ENCODE peak calls at places on chromosomes 11 and 22, in five cellular contexts. F is hepatocyte; T is CD4-positive, alpha-beta memory T cell; X is CD4-positive, alpha-beta T cell; U is sciatic nerve. E is an unnamed sample.

GRCh38 chr11:107583629-107584195 is 7.2 kb upstream of the ELMOD1 start:
- DNase-seq in F (no peak), T (no peak), X (no peak), U (no peak), E (no peak)

GRCh38 chr11:117950999-117951961 is 22.1 kb upstream of the TMPRSS13 start:
- DNase-seq in F (no peak), T (peak; percentile 56), X (peak; percentile 54), U (no peak), E (no peak)

GRCh38 chr11:121950160-121950559 is 165.9 kb downstream of the BLID start:
- DNase-seq in F (no peak), T (no peak), X (no peak), U (no peak), E (no peak)

GRCh38 chr22:20563464-20563906 is 56.1 kb downstream of the MED15 start:
- DNase-seq in F (no peak), T (no peak), X (no peak), U (no peak), E (no peak)

GRCh38 chr11:86941077-86941870 is 13.9 kb downstream of the FZD4 start:
- DNase-seq in F (no peak), T (no peak), X (no peak), U (no peak), E (no peak)

GRCh38 chr11:13258855-13259254 is 18.7 kb upstream of the BMAL1 start:
- DNase-seq in F (no peak), T (no peak), X (no peak), U (no peak), E (no peak)

GRCh38 chr11:66639066-66639813 is 737 bp downstream of the RBM4 start:
- DNase-seq in F (peak; percentile 60), T (peak; percentile 55), X (no peak), U (no peak), E (peak; percentile 22)

GRCh38 chr22:17172172-17172833 is 13.2 kb upstream of the HDHD5 start:
- DNase-seq in F (peak; percentile 26), T (no peak), X (no peak), U (peak; percentile 68), E (no peak)

GRCh38 chr11:117946842-117947526 is 17.8 kb upstream of the TMPRSS13 start:
- DNase-seq in F (peak; percentile 94), T (peak; percentile 77), X (peak; percentile 79), U (peak; percentile 94), E (peak; percentile 86)

GRCh38 chr11:3123761-3124733 is 41.1 kb downstream of the OSBPL5 start:
- DNase-seq in F (peak; percentile 42), T (no peak), X (no peak), U (peak; percentile 87), E (peak; percentile 97)

GRCh38 chr11:102940714-102941588 is 14.6 kb downstream of the MMP13 start:
- DNase-seq in F (peak; percentile 84), T (peak; percentile 29), X (no peak), U (no peak), E (peak; percentile 53)

GRCh38 chr11:120400564-120401364 is 64.6 kb downstream of the ARHGEF12 start:
- DNase-seq in F (peak; percentile 76), T (no peak), X (no peak), U (no peak), E (peak; percentile 98)

GRCh38 chr22:31425331-31426050 is 26.1 kb downstream of the DRG1 start:
- DNase-seq in F (no peak), T (no peak), X (no peak), U (no peak), E (no peak)

GRCh38 chr11:72160319-72160718 is 24.8 kb downstream of the FOLR3 start:
- DNase-seq in F (no peak), T (no peak), X (no peak), U (no peak), E (no peak)

GRCh38 chr22:25979968-25980367 is 189.3 kb upstream of the SEZ6L start:
- DNase-seq in F (no peak), T (no peak), X (no peak), U (no peak), E (no peak)

GRCh38 chr11:17767301-17767885 is 32.8 kb downstream of the KCNC1 start:
- DNase-seq in F (no peak), T (no peak), X (no peak), U (no peak), E (no peak)

GRCh38 chr11:66860449-66860831 is 3.6 kb downstream of the LRFN4 start:
- DNase-seq in F (no peak), T (no peak), X (no peak), U (no peak), E (no peak)

GRCh38 chr11:133900176-133901105 is 55.1 kb upstream of the SPATA19 start:
- DNase-seq in F (no peak), T (no peak), X (no peak), U (no peak), E (no peak)

GRCh38 chr11:9574806-9575530 is 1.5 kb downstream of the WEE1 start:
- DNase-seq in F (peak; percentile 89), T (peak; percentile 32), X (peak; percentile 2), U (peak; percentile 65), E (peak; percentile 76)

GRCh38 chr11:27041141-27041869 is 690 bp downstream of the BBOX1 start:
- DNase-seq in F (no peak), T (no peak), X (no peak), U (no peak), E (no peak)

GRCh38 chr22:50691521-50691920 is 18.9 kb downstream of the SHANK3 start:
- DNase-seq in F (no peak), T (no peak), X (no peak), U (peak; percentile 48), E (peak; percentile 29)

GRCh38 chr11:35059040-35059439 is 79.9 kb upstream of the CD44 start:
- DNase-seq in F (no peak), T (no peak), X (no peak), U (no peak), E (no peak)

GRCh38 chr11:47991894-47992293 is 11.5 kb downstream of the PTPRJ start:
- DNase-seq in F (no peak), T (no peak), X (no peak), U (no peak), E (no peak)